ENCODE peak calls at places on chromosome 3, in nine cellular contexts. One of them, this sample, is unnamed.

GRCh38 chr3:120092444-120092843 is 1.8 kb downstream of the GSK3B start:
- DNase-seq in K562: no peak
- DNase-seq in HCT116: no peak
- DNase-seq in HepG2: no peak
- DNase-seq in sigmoid colon: no peak
- DNase-seq in GM12878: no peak
- DNase-seq in stomach: no peak
- DNase-seq in upper lobe of left lung: no peak
- DNase-seq in HL-60: no peak
- DNase-seq in this sample: no peak

GRCh38 chr3:56086355-56086754 is 381.9 kb downstream of the ERC2 start:
- DNase-seq in K562: no peak
- DNase-seq in HCT116: no peak
- DNase-seq in HepG2: no peak
- DNase-seq in sigmoid colon: no peak
- DNase-seq in GM12878: no peak
- DNase-seq in stomach: no peak
- DNase-seq in upper lobe of left lung: no peak
- DNase-seq in HL-60: no peak
- DNase-seq in this sample: no peak

GRCh38 chr3:197750863-197751737 is 1.4 kb downstream of the FYTTD1 start:
- DNase-seq in K562: no peak
- DNase-seq in HCT116: no peak
- DNase-seq in HepG2: no peak
- DNase-seq in sigmoid colon: peak; percentile 90
- DNase-seq in GM12878: no peak
- DNase-seq in stomach: peak; percentile 40
- DNase-seq in upper lobe of left lung: peak; percentile 67
- DNase-seq in HL-60: peak; percentile 65
- DNase-seq in this sample: no peak

GRCh38 chr3:173745952-173746682 is 348.6 kb downstream of the NLGN1 start:
- DNase-seq in K562: no peak
- DNase-seq in HCT116: no peak
- DNase-seq in HepG2: no peak
- DNase-seq in sigmoid colon: no peak
- DNase-seq in GM12878: no peak
- DNase-seq in stomach: no peak
- DNase-seq in upper lobe of left lung: no peak
- DNase-seq in HL-60: no peak
- DNase-seq in this sample: no peak

GRCh38 chr3:64667138-64667537 is 20.7 kb downstream of the ADAMTS9 start:
- DNase-seq in K562: no peak
- DNase-seq in HCT116: no peak
- DNase-seq in HepG2: no peak
- DNase-seq in sigmoid colon: no peak
- DNase-seq in GM12878: no peak
- DNase-seq in stomach: no peak
- DNase-seq in upper lobe of left lung: peak; percentile 29
- DNase-seq in HL-60: no peak
- DNase-seq in this sample: no peak

GRCh38 chr3:100125539-100125938 is 11.2 kb upstream of the FILIP1L start:
- DNase-seq in K562: no peak
- DNase-seq in HCT116: no peak
- DNase-seq in HepG2: no peak
- DNase-seq in sigmoid colon: no peak
- DNase-seq in GM12878: no peak
- DNase-seq in stomach: no peak
- DNase-seq in upper lobe of left lung: no peak
- DNase-seq in HL-60: no peak
- DNase-seq in this sample: no peak

GRCh38 chr3:130700541-130700940 is 46.1 kb downstream of the PIK3R4 start:
- DNase-seq in K562: no peak
- DNase-seq in HCT116: no peak
- DNase-seq in HepG2: no peak
- DNase-seq in sigmoid colon: no peak
- DNase-seq in GM12878: no peak
- DNase-seq in stomach: no peak
- DNase-seq in upper lobe of left lung: no peak
- DNase-seq in HL-60: no peak
- DNase-seq in this sample: no peak

GRCh38 chr3:52128118-52128683 is 26.0 kb downstream of the POC1A start:
- DNase-seq in K562: peak; percentile 84
- DNase-seq in HCT116: peak; percentile 87
- DNase-seq in HepG2: peak; percentile 84
- DNase-seq in sigmoid colon: no peak
- DNase-seq in GM12878: no peak
- DNase-seq in stomach: peak; percentile 53
- DNase-seq in upper lobe of left lung: peak; percentile 31
- DNase-seq in HL-60: no peak
- DNase-seq in this sample: no peak

GRCh38 chr3:146747928-146748327 is 142.8 kb upstream of the PLSCR5 start:
- DNase-seq in K562: no peak
- DNase-seq in HCT116: peak; percentile 4
- DNase-seq in HepG2: no peak
- DNase-seq in sigmoid colon: no peak
- DNase-seq in GM12878: no peak
- DNase-seq in stomach: no peak
- DNase-seq in upper lobe of left lung: no peak
- DNase-seq in HL-60: no peak
- DNase-seq in this sample: no peak

GRCh38 chr3:79973482-79973881 is 205.7 kb upstream of the ROBO1 start:
- DNase-seq in K562: no peak
- DNase-seq in HCT116: no peak
- DNase-seq in HepG2: no peak
- DNase-seq in sigmoid colon: no peak
- DNase-seq in GM12878: no peak
- DNase-seq in stomach: no peak
- DNase-seq in upper lobe of left lung: no peak
- DNase-seq in HL-60: no peak
- DNase-seq in this sample: no peak

GRCh38 chr3:40309925-40310635 is 573 bp downstream of the EIF1B start:
- DNase-seq in K562: peak; percentile 65
- DNase-seq in HCT116: no peak
- DNase-seq in HepG2: peak; percentile 35
- DNase-seq in sigmoid colon: peak; percentile 76
- DNase-seq in GM12878: no peak
- DNase-seq in stomach: peak; percentile 33
- DNase-seq in upper lobe of left lung: peak; percentile 41
- DNase-seq in HL-60: peak; percentile 25
- DNase-seq in this sample: peak; percentile 22

GRCh38 chr3:123377173-123377740 is 71.6 kb downstream of the ADCY5 start:
- DNase-seq in K562: no peak
- DNase-seq in HCT116: no peak
- DNase-seq in HepG2: no peak
- DNase-seq in sigmoid colon: peak; percentile 61
- DNase-seq in GM12878: no peak
- DNase-seq in stomach: no peak
- DNase-seq in upper lobe of left lung: no peak
- DNase-seq in HL-60: no peak
- DNase-seq in this sample: no peak

GRCh38 chr3:124363451-124363850 is 366.8 kb upstream of the UMPS start:
- DNase-seq in K562: no peak
- DNase-seq in HCT116: no peak
- DNase-seq in HepG2: no peak
- DNase-seq in sigmoid colon: no peak
- DNase-seq in GM12878: no peak
- DNase-seq in stomach: no peak
- DNase-seq in upper lobe of left lung: no peak
- DNase-seq in HL-60: no peak
- DNase-seq in this sample: no peak

GRCh38 chr3:183158552-183159006 is 4.0 kb downstream of the LAMP3 start:
- DNase-seq in K562: peak; percentile 26
- DNase-seq in HCT116: no peak
- DNase-seq in HepG2: no peak
- DNase-seq in sigmoid colon: no peak
- DNase-seq in GM12878: peak; percentile 97
- DNase-seq in stomach: no peak
- DNase-seq in upper lobe of left lung: peak; percentile 36
- DNase-seq in HL-60: no peak
- DNase-seq in this sample: peak; percentile 68

GRCh38 chr3:108437439-108437838 is 73.0 kb downstream of the MYH15 start:
- DNase-seq in K562: no peak
- DNase-seq in HCT116: no peak
- DNase-seq in HepG2: no peak
- DNase-seq in sigmoid colon: no peak
- DNase-seq in GM12878: no peak
- DNase-seq in stomach: peak; percentile 50
- DNase-seq in upper lobe of left lung: peak; percentile 26
- DNase-seq in HL-60: no peak
- DNase-seq in this sample: no peak

GRCh38 chr3:96813820-96814580 is 394 bp upstream of the EPHA6 start:
- DNase-seq in K562: no peak
- DNase-seq in HCT116: no peak
- DNase-seq in HepG2: peak; percentile 18
- DNase-seq in sigmoid colon: peak; percentile 84
- DNase-seq in GM12878: no peak
- DNase-seq in stomach: peak; percentile 35
- DNase-seq in upper lobe of left lung: peak; percentile 25
- DNase-seq in HL-60: peak; percentile 34
- DNase-seq in this sample: peak; percentile 4

GRCh38 chr3:11522398-11522715 is 121.4 kb downstream of the VGLL4 start:
- DNase-seq in K562: no peak
- DNase-seq in HCT116: no peak
- DNase-seq in HepG2: no peak
- DNase-seq in sigmoid colon: peak; percentile 33
- DNase-seq in GM12878: no peak
- DNase-seq in stomach: no peak
- DNase-seq in upper lobe of left lung: no peak
- DNase-seq in HL-60: no peak
- DNase-seq in this sample: no peak

GRCh38 chr3:14425574-14426304 is 23.3 kb downstream of the SLC6A6 start:
- DNase-seq in K562: no peak
- DNase-seq in HCT116: no peak
- DNase-seq in HepG2: no peak
- DNase-seq in sigmoid colon: no peak
- DNase-seq in GM12878: no peak
- DNase-seq in stomach: peak; percentile 66
- DNase-seq in upper lobe of left lung: peak; percentile 81
- DNase-seq in HL-60: peak; percentile 79
- DNase-seq in this sample: no peak

GRCh38 chr3:72997421-72997961 is 880 bp downstream of the PPP4R2 start:
- DNase-seq in K562: no peak
- DNase-seq in HCT116: peak; percentile 29
- DNase-seq in HepG2: peak; percentile 70
- DNase-seq in sigmoid colon: no peak
- DNase-seq in GM12878: no peak
- DNase-seq in stomach: no peak
- DNase-seq in upper lobe of left lung: no peak
- DNase-seq in HL-60: peak; percentile 64
- DNase-seq in this sample: peak; percentile 20

GRCh38 chr3:13013151-13013561 is 60.1 kb downstream of the IQSEC1 start:
- DNase-seq in K562: peak; percentile 70
- DNase-seq in HCT116: no peak
- DNase-seq in HepG2: no peak
- DNase-seq in sigmoid colon: peak; percentile 56
- DNase-seq in GM12878: no peak
- DNase-seq in stomach: no peak
- DNase-seq in upper lobe of left lung: no peak
- DNase-seq in HL-60: no peak
- DNase-seq in this sample: no peak

GRCh38 chr3:13010770-13011169 is 62.5 kb downstream of the IQSEC1 start:
- DNase-seq in K562: no peak
- DNase-seq in HCT116: no peak
- DNase-seq in HepG2: no peak
- DNase-seq in sigmoid colon: no peak
- DNase-seq in GM12878: no peak
- DNase-seq in stomach: no peak
- DNase-seq in upper lobe of left lung: no peak
- DNase-seq in HL-60: no peak
- DNase-seq in this sample: no peak

GRCh38 chr3:13012228-13012691 is 61.0 kb downstream of the IQSEC1 start:
- DNase-seq in K562: no peak
- DNase-seq in HCT116: no peak
- DNase-seq in HepG2: no peak
- DNase-seq in sigmoid colon: peak; percentile 89
- DNase-seq in GM12878: peak; percentile 84
- DNase-seq in stomach: peak; percentile 70
- DNase-seq in upper lobe of left lung: peak; percentile 93
- DNase-seq in HL-60: peak; percentile 97
- DNase-seq in this sample: no peak

GRCh38 chr3:13009946-13010315 is 63.3 kb downstream of the IQSEC1 start:
- DNase-seq in K562: no peak
- DNase-seq in HCT116: no peak
- DNase-seq in HepG2: no peak
- DNase-seq in sigmoid colon: no peak
- DNase-seq in GM12878: no peak
- DNase-seq in stomach: no peak
- DNase-seq in upper lobe of left lung: no peak
- DNase-seq in HL-60: no peak
- DNase-seq in this sample: no peak

GRCh38 chr3:13011369-13012227 is 61.6 kb downstream of the IQSEC1 start:
- DNase-seq in K562: peak; percentile 51
- DNase-seq in HCT116: no peak
- DNase-seq in HepG2: peak; percentile 32
- DNase-seq in sigmoid colon: peak; percentile 73
- DNase-seq in GM12878: peak; percentile 92
- DNase-seq in stomach: peak; percentile 67
- DNase-seq in upper lobe of left lung: peak; percentile 85
- DNase-seq in HL-60: peak; percentile 95
- DNase-seq in this sample: peak; percentile 63
- TF ChIP-seq POLR2AphosphoS5 in K562: no peak
- TF ChIP-seq POLR2AphosphoS5 in HCT116: no peak
- TF ChIP-seq POLR2AphosphoS5 in HepG2: no peak
- TF ChIP-seq POLR2AphosphoS5 in sigmoid colon: no peak
- TF ChIP-seq POLR2AphosphoS5 in GM12878: peak; percentile 45
- TF ChIP-seq POLR2AphosphoS5 in stomach: peak; percentile 42
- TF ChIP-seq POLR2AphosphoS5 in upper lobe of left lung: peak; percentile 58
- TF ChIP-seq POLR2AphosphoS5 in HL-60: peak; percentile 42
- TF ChIP-seq POLR2AphosphoS5 in this sample: no peak

GRCh38 chr3:43363621-43364266 is 77.4 kb downstream of the SNRK start:
- DNase-seq in K562: no peak
- DNase-seq in HCT116: no peak
- DNase-seq in HepG2: no peak
- DNase-seq in sigmoid colon: peak; percentile 84
- DNase-seq in GM12878: no peak
- DNase-seq in stomach: no peak
- DNase-seq in upper lobe of left lung: no peak
- DNase-seq in HL-60: no peak
- DNase-seq in this sample: no peak
- TF ChIP-seq POLR2AphosphoS5 in K562: no peak
- TF ChIP-seq POLR2AphosphoS5 in HCT116: no peak
- TF ChIP-seq POLR2AphosphoS5 in HepG2: no peak
- TF ChIP-seq POLR2AphosphoS5 in sigmoid colon: peak; percentile 28
- TF ChIP-seq POLR2AphosphoS5 in GM12878: no peak
- TF ChIP-seq POLR2AphosphoS5 in stomach: no peak
- TF ChIP-seq POLR2AphosphoS5 in upper lobe of left lung: no peak
- TF ChIP-seq POLR2AphosphoS5 in HL-60: no peak
- TF ChIP-seq POLR2AphosphoS5 in this sample: no peak

GRCh38 chr3:106759686-106760085 is 617.6 kb upstream of the CCDC54 start:
- DNase-seq in K562: no peak
- DNase-seq in HCT116: no peak
- DNase-seq in HepG2: no peak
- DNase-seq in sigmoid colon: no peak
- DNase-seq in GM12878: no peak
- DNase-seq in stomach: no peak
- DNase-seq in upper lobe of left lung: no peak
- DNase-seq in HL-60: no peak
- DNase-seq in this sample: no peak
- TF ChIP-seq POLR2AphosphoS5 in K562: no peak
- TF ChIP-seq POLR2AphosphoS5 in HCT116: no peak
- TF ChIP-seq POLR2AphosphoS5 in HepG2: no peak
- TF ChIP-seq POLR2AphosphoS5 in sigmoid colon: no peak
- TF ChIP-seq POLR2AphosphoS5 in GM12878: no peak
- TF ChIP-seq POLR2AphosphoS5 in stomach: no peak
- TF ChIP-seq POLR2AphosphoS5 in upper lobe of left lung: no peak
- TF ChIP-seq POLR2AphosphoS5 in HL-60: no peak
- TF ChIP-seq POLR2AphosphoS5 in this sample: no peak

GRCh38 chr3:195850857-195851531 is 39.3 kb upstream of the MUC4 start:
- DNase-seq in K562: peak; percentile 89
- DNase-seq in HCT116: peak; percentile 89
- DNase-seq in HepG2: peak; percentile 86
- DNase-seq in sigmoid colon: peak; percentile 94
- DNase-seq in GM12878: peak; percentile 62
- DNase-seq in stomach: peak; percentile 94
- DNase-seq in upper lobe of left lung: peak; percentile 91
- DNase-seq in HL-60: peak; percentile 92
- DNase-seq in this sample: peak; percentile 80
- TF ChIP-seq POLR2AphosphoS5 in K562: peak; percentile 24
- TF ChIP-seq POLR2AphosphoS5 in HCT116: peak; percentile 54
- TF ChIP-seq POLR2AphosphoS5 in HepG2: no peak
- TF ChIP-seq POLR2AphosphoS5 in sigmoid colon: peak; percentile 64
- TF ChIP-seq POLR2AphosphoS5 in GM12878: no peak
- TF ChIP-seq POLR2AphosphoS5 in stomach: no peak
- TF ChIP-seq POLR2AphosphoS5 in upper lobe of left lung: peak; percentile 59
- TF ChIP-seq POLR2AphosphoS5 in HL-60: no peak
- TF ChIP-seq POLR2AphosphoS5 in this sample: no peak